ENCODE peak calls at places on chromosomes 13 and 19, in ten cellular contexts. One of them, this sample, is unnamed.

GRCh38 chr19:3826163-3826562 is 40.0 kb upstream of the MATK start:
- DNase-seq in T-helper 9 cell: no peak
- DNase-seq in NCI-H526: no peak
- DNase-seq in NCI-H748 treated with DMSO at 0.1 percent for 48 hours: no peak
- DNase-seq in left kidney: no peak
- DNase-seq in left ventricle myocardium inferior: no peak
- DNase-seq in smooth muscle cell of the brain vasculature: no peak
- DNase-seq in HEK293T: no peak
- DNase-seq in stimulated activated CD8-positive, alpha-beta memory T cell treated with anti-CD3 and anti-CD28 coated beads, Interleukin-7, amount 100 ng/mL, for 1 hour: no peak
- DNase-seq in iPS DF 19.7: no peak
- DNase-seq in this sample: no peak

GRCh38 chr13:107993239-107993948 is 221.9 kb downstream of the LIG4 start:
- DNase-seq in T-helper 9 cell: no peak
- DNase-seq in NCI-H526: no peak
- DNase-seq in NCI-H748 treated with DMSO at 0.1 percent for 48 hours: no peak
- DNase-seq in left kidney: peak; percentile 3
- DNase-seq in left ventricle myocardium inferior: no peak
- DNase-seq in smooth muscle cell of the brain vasculature: no peak
- DNase-seq in HEK293T: no peak
- DNase-seq in stimulated activated CD8-positive, alpha-beta memory T cell treated with anti-CD3 and anti-CD28 coated beads, Interleukin-7, amount 100 ng/mL, for 1 hour: no peak
- DNase-seq in iPS DF 19.7: no peak
- DNase-seq in this sample: no peak

GRCh38 chr13:67619987-67620386 is 389.9 kb upstream of the PCDH9 start:
- DNase-seq in T-helper 9 cell: no peak
- DNase-seq in NCI-H526: no peak
- DNase-seq in NCI-H748 treated with DMSO at 0.1 percent for 48 hours: no peak
- DNase-seq in left kidney: no peak
- DNase-seq in left ventricle myocardium inferior: no peak
- DNase-seq in smooth muscle cell of the brain vasculature: peak; percentile 20
- DNase-seq in HEK293T: no peak
- DNase-seq in stimulated activated CD8-positive, alpha-beta memory T cell treated with anti-CD3 and anti-CD28 coated beads, Interleukin-7, amount 100 ng/mL, for 1 hour: no peak
- DNase-seq in iPS DF 19.7: no peak
- DNase-seq in this sample: no peak

GRCh38 chr19:39082167-39082566 is 2.0 kb upstream of the ACP7 start:
- DNase-seq in T-helper 9 cell: no peak
- DNase-seq in NCI-H526: no peak
- DNase-seq in NCI-H748 treated with DMSO at 0.1 percent for 48 hours: no peak
- DNase-seq in left kidney: no peak
- DNase-seq in left ventricle myocardium inferior: no peak
- DNase-seq in smooth muscle cell of the brain vasculature: no peak
- DNase-seq in HEK293T: no peak
- DNase-seq in stimulated activated CD8-positive, alpha-beta memory T cell treated with anti-CD3 and anti-CD28 coated beads, Interleukin-7, amount 100 ng/mL, for 1 hour: no peak
- DNase-seq in iPS DF 19.7: no peak
- DNase-seq in this sample: no peak

GRCh38 chr19:4375164-4375619 is 25.2 kb downstream of the SH3GL1 start:
- DNase-seq in T-helper 9 cell: no peak
- DNase-seq in NCI-H526: no peak
- DNase-seq in NCI-H748 treated with DMSO at 0.1 percent for 48 hours: no peak
- DNase-seq in left kidney: peak; percentile 78
- DNase-seq in left ventricle myocardium inferior: no peak
- DNase-seq in smooth muscle cell of the brain vasculature: no peak
- DNase-seq in HEK293T: no peak
- DNase-seq in stimulated activated CD8-positive, alpha-beta memory T cell treated with anti-CD3 and anti-CD28 coated beads, Interleukin-7, amount 100 ng/mL, for 1 hour: no peak
- DNase-seq in iPS DF 19.7: no peak
- DNase-seq in this sample: no peak

GRCh38 chr13:21516806-21517205 is 57.7 kb upstream of the ZDHHC20 start:
- DNase-seq in T-helper 9 cell: no peak
- DNase-seq in NCI-H526: no peak
- DNase-seq in NCI-H748 treated with DMSO at 0.1 percent for 48 hours: no peak
- DNase-seq in left kidney: no peak
- DNase-seq in left ventricle myocardium inferior: no peak
- DNase-seq in smooth muscle cell of the brain vasculature: no peak
- DNase-seq in HEK293T: no peak
- DNase-seq in stimulated activated CD8-positive, alpha-beta memory T cell treated with anti-CD3 and anti-CD28 coated beads, Interleukin-7, amount 100 ng/mL, for 1 hour: no peak
- DNase-seq in iPS DF 19.7: no peak
- DNase-seq in this sample: no peak

GRCh38 chr19:28285917-28286316 is 927.0 kb downstream of the UQCRFS1 start:
- DNase-seq in T-helper 9 cell: no peak
- DNase-seq in NCI-H526: no peak
- DNase-seq in NCI-H748 treated with DMSO at 0.1 percent for 48 hours: no peak
- DNase-seq in left kidney: no peak
- DNase-seq in left ventricle myocardium inferior: no peak
- DNase-seq in smooth muscle cell of the brain vasculature: no peak
- DNase-seq in HEK293T: no peak
- DNase-seq in stimulated activated CD8-positive, alpha-beta memory T cell treated with anti-CD3 and anti-CD28 coated beads, Interleukin-7, amount 100 ng/mL, for 1 hour: no peak
- DNase-seq in iPS DF 19.7: no peak
- DNase-seq in this sample: no peak

GRCh38 chr13:105087941-105088340 is 1447.5 kb downstream of the EFNB2 start:
- DNase-seq in T-helper 9 cell: no peak
- DNase-seq in NCI-H526: no peak
- DNase-seq in NCI-H748 treated with DMSO at 0.1 percent for 48 hours: no peak
- DNase-seq in left kidney: peak; percentile 39
- DNase-seq in left ventricle myocardium inferior: no peak
- DNase-seq in smooth muscle cell of the brain vasculature: no peak
- DNase-seq in HEK293T: no peak
- DNase-seq in stimulated activated CD8-positive, alpha-beta memory T cell treated with anti-CD3 and anti-CD28 coated beads, Interleukin-7, amount 100 ng/mL, for 1 hour: no peak
- DNase-seq in iPS DF 19.7: peak; percentile 20
- DNase-seq in this sample: no peak

GRCh38 chr13:33493672-33494365 is 208.3 kb upstream of the STARD13 start:
- DNase-seq in T-helper 9 cell: no peak
- DNase-seq in NCI-H526: no peak
- DNase-seq in NCI-H748 treated with DMSO at 0.1 percent for 48 hours: no peak
- DNase-seq in left kidney: no peak
- DNase-seq in left ventricle myocardium inferior: no peak
- DNase-seq in smooth muscle cell of the brain vasculature: no peak
- DNase-seq in HEK293T: no peak
- DNase-seq in stimulated activated CD8-positive, alpha-beta memory T cell treated with anti-CD3 and anti-CD28 coated beads, Interleukin-7, amount 100 ng/mL, for 1 hour: no peak
- DNase-seq in iPS DF 19.7: no peak
- DNase-seq in this sample: no peak

GRCh38 chr13:94700051-94700535 is 12.3 kb downstream of the SOX21 start:
- DNase-seq in T-helper 9 cell: no peak
- DNase-seq in NCI-H526: no peak
- DNase-seq in NCI-H748 treated with DMSO at 0.1 percent for 48 hours: no peak
- DNase-seq in left kidney: no peak
- DNase-seq in left ventricle myocardium inferior: no peak
- DNase-seq in smooth muscle cell of the brain vasculature: no peak
- DNase-seq in HEK293T: no peak
- DNase-seq in stimulated activated CD8-positive, alpha-beta memory T cell treated with anti-CD3 and anti-CD28 coated beads, Interleukin-7, amount 100 ng/mL, for 1 hour: no peak
- DNase-seq in iPS DF 19.7: no peak
- DNase-seq in this sample: no peak

GRCh38 chr13:33789067-33789606 is 28.8 kb upstream of the RFC3 start:
- DNase-seq in T-helper 9 cell: no peak
- DNase-seq in NCI-H526: no peak
- DNase-seq in NCI-H748 treated with DMSO at 0.1 percent for 48 hours: no peak
- DNase-seq in left kidney: no peak
- DNase-seq in left ventricle myocardium inferior: no peak
- DNase-seq in smooth muscle cell of the brain vasculature: no peak
- DNase-seq in HEK293T: no peak
- DNase-seq in stimulated activated CD8-positive, alpha-beta memory T cell treated with anti-CD3 and anti-CD28 coated beads, Interleukin-7, amount 100 ng/mL, for 1 hour: no peak
- DNase-seq in iPS DF 19.7: no peak
- DNase-seq in this sample: no peak

GRCh38 chr19:29831041-29831548 is 19.3 kb downstream of the CCNE1 start:
- DNase-seq in T-helper 9 cell: peak; percentile 21
- DNase-seq in NCI-H526: no peak
- DNase-seq in NCI-H748 treated with DMSO at 0.1 percent for 48 hours: no peak
- DNase-seq in left kidney: no peak
- DNase-seq in left ventricle myocardium inferior: no peak
- DNase-seq in smooth muscle cell of the brain vasculature: no peak
- DNase-seq in HEK293T: no peak
- DNase-seq in stimulated activated CD8-positive, alpha-beta memory T cell treated with anti-CD3 and anti-CD28 coated beads, Interleukin-7, amount 100 ng/mL, for 1 hour: no peak
- DNase-seq in iPS DF 19.7: no peak
- DNase-seq in this sample: no peak

GRCh38 chr13:42279080-42279479 is 7.1 kb downstream of the AKAP11 start:
- DNase-seq in T-helper 9 cell: no peak
- DNase-seq in NCI-H526: no peak
- DNase-seq in NCI-H748 treated with DMSO at 0.1 percent for 48 hours: no peak
- DNase-seq in left kidney: no peak
- DNase-seq in left ventricle myocardium inferior: no peak
- DNase-seq in smooth muscle cell of the brain vasculature: no peak
- DNase-seq in HEK293T: no peak
- DNase-seq in stimulated activated CD8-positive, alpha-beta memory T cell treated with anti-CD3 and anti-CD28 coated beads, Interleukin-7, amount 100 ng/mL, for 1 hour: no peak
- DNase-seq in iPS DF 19.7: no peak
- DNase-seq in this sample: no peak

GRCh38 chr19:1783874-1784273 is 28.2 kb downstream of the ATP8B3 start:
- DNase-seq in T-helper 9 cell: no peak
- DNase-seq in NCI-H526: no peak
- DNase-seq in NCI-H748 treated with DMSO at 0.1 percent for 48 hours: no peak
- DNase-seq in left kidney: no peak
- DNase-seq in left ventricle myocardium inferior: no peak
- DNase-seq in smooth muscle cell of the brain vasculature: no peak
- DNase-seq in HEK293T: no peak
- DNase-seq in stimulated activated CD8-positive, alpha-beta memory T cell treated with anti-CD3 and anti-CD28 coated beads, Interleukin-7, amount 100 ng/mL, for 1 hour: no peak
- DNase-seq in iPS DF 19.7: no peak
- DNase-seq in this sample: no peak

GRCh38 chr19:5953680-5954213 is 24.2 kb downstream of the RANBP3 start:
- DNase-seq in T-helper 9 cell: no peak
- DNase-seq in NCI-H526: no peak
- DNase-seq in NCI-H748 treated with DMSO at 0.1 percent for 48 hours: no peak
- DNase-seq in left kidney: no peak
- DNase-seq in left ventricle myocardium inferior: no peak
- DNase-seq in smooth muscle cell of the brain vasculature: no peak
- DNase-seq in HEK293T: no peak
- DNase-seq in stimulated activated CD8-positive, alpha-beta memory T cell treated with anti-CD3 and anti-CD28 coated beads, Interleukin-7, amount 100 ng/mL, for 1 hour: no peak
- DNase-seq in iPS DF 19.7: no peak
- DNase-seq in this sample: no peak

GRCh38 chr19:17114414-17114831 is 38.8 kb downstream of the MYO9B start:
- DNase-seq in T-helper 9 cell: no peak
- DNase-seq in NCI-H526: no peak
- DNase-seq in NCI-H748 treated with DMSO at 0.1 percent for 48 hours: no peak
- DNase-seq in left kidney: no peak
- DNase-seq in left ventricle myocardium inferior: no peak
- DNase-seq in smooth muscle cell of the brain vasculature: no peak
- DNase-seq in HEK293T: no peak
- DNase-seq in stimulated activated CD8-positive, alpha-beta memory T cell treated with anti-CD3 and anti-CD28 coated beads, Interleukin-7, amount 100 ng/mL, for 1 hour: no peak
- DNase-seq in iPS DF 19.7: peak; percentile 73
- DNase-seq in this sample: no peak

GRCh38 chr13:45016792-45017425 is 27.6 kb downstream of the GPALPP1 start:
- DNase-seq in T-helper 9 cell: no peak
- DNase-seq in NCI-H526: no peak
- DNase-seq in NCI-H748 treated with DMSO at 0.1 percent for 48 hours: no peak
- DNase-seq in left kidney: no peak
- DNase-seq in left ventricle myocardium inferior: no peak
- DNase-seq in smooth muscle cell of the brain vasculature: no peak
- DNase-seq in HEK293T: no peak
- DNase-seq in stimulated activated CD8-positive, alpha-beta memory T cell treated with anti-CD3 and anti-CD28 coated beads, Interleukin-7, amount 100 ng/mL, for 1 hour: no peak
- DNase-seq in iPS DF 19.7: no peak
- DNase-seq in this sample: no peak

GRCh38 chr13:79405831-79406596 is at the start of gene RBM26:
- DNase-seq in T-helper 9 cell: peak; percentile 92
- DNase-seq in NCI-H526: peak; percentile 99
- DNase-seq in NCI-H748 treated with DMSO at 0.1 percent for 48 hours: peak; percentile 91
- DNase-seq in left kidney: peak; percentile 98
- DNase-seq in left ventricle myocardium inferior: peak; percentile 94
- DNase-seq in smooth muscle cell of the brain vasculature: peak; percentile 89
- DNase-seq in HEK293T: peak; percentile 99
- DNase-seq in stimulated activated CD8-positive, alpha-beta memory T cell treated with anti-CD3 and anti-CD28 coated beads, Interleukin-7, amount 100 ng/mL, for 1 hour: peak; percentile 85
- DNase-seq in iPS DF 19.7: peak; percentile 73
- DNase-seq in this sample: peak; percentile 95

GRCh38 chr19:1259206-1259872 is 9.8 kb upstream of the CIRBP start:
- DNase-seq in T-helper 9 cell: peak; percentile 54
- DNase-seq in NCI-H526: peak; percentile 62
- DNase-seq in NCI-H748 treated with DMSO at 0.1 percent for 48 hours: no peak
- DNase-seq in left kidney: peak; percentile 72
- DNase-seq in left ventricle myocardium inferior: peak; percentile 85
- DNase-seq in smooth muscle cell of the brain vasculature: no peak
- DNase-seq in HEK293T: no peak
- DNase-seq in stimulated activated CD8-positive, alpha-beta memory T cell treated with anti-CD3 and anti-CD28 coated beads, Interleukin-7, amount 100 ng/mL, for 1 hour: no peak
- DNase-seq in iPS DF 19.7: no peak
- DNase-seq in this sample: no peak

GRCh38 chr13:28889317-28889716 is 69.2 kb downstream of the MTUS2 start:
- DNase-seq in T-helper 9 cell: no peak
- DNase-seq in NCI-H526: no peak
- DNase-seq in NCI-H748 treated with DMSO at 0.1 percent for 48 hours: no peak
- DNase-seq in left kidney: no peak
- DNase-seq in left ventricle myocardium inferior: no peak
- DNase-seq in smooth muscle cell of the brain vasculature: no peak
- DNase-seq in HEK293T: no peak
- DNase-seq in stimulated activated CD8-positive, alpha-beta memory T cell treated with anti-CD3 and anti-CD28 coated beads, Interleukin-7, amount 100 ng/mL, for 1 hour: no peak
- DNase-seq in iPS DF 19.7: no peak
- DNase-seq in this sample: no peak

GRCh38 chr19:18437481-18438330 is at the start of gene ISYNA1:
- DNase-seq in T-helper 9 cell: peak; percentile 54
- DNase-seq in NCI-H526: peak; percentile 68
- DNase-seq in NCI-H748 treated with DMSO at 0.1 percent for 48 hours: no peak
- DNase-seq in left kidney: peak; percentile 84
- DNase-seq in left ventricle myocardium inferior: peak; percentile 67
- DNase-seq in smooth muscle cell of the brain vasculature: no peak
- DNase-seq in HEK293T: peak; percentile 69
- DNase-seq in stimulated activated CD8-positive, alpha-beta memory T cell treated with anti-CD3 and anti-CD28 coated beads, Interleukin-7, amount 100 ng/mL, for 1 hour: peak; percentile 30
- DNase-seq in iPS DF 19.7: no peak
- DNase-seq in this sample: peak; percentile 82

GRCh38 chr19:38801359-38802095 is 11.2 kb downstream of the LGALS4 start:
- DNase-seq in T-helper 9 cell: no peak
- DNase-seq in NCI-H526: no peak
- DNase-seq in NCI-H748 treated with DMSO at 0.1 percent for 48 hours: no peak
- DNase-seq in left kidney: no peak
- DNase-seq in left ventricle myocardium inferior: no peak
- DNase-seq in smooth muscle cell of the brain vasculature: no peak
- DNase-seq in HEK293T: no peak
- DNase-seq in stimulated activated CD8-positive, alpha-beta memory T cell treated with anti-CD3 and anti-CD28 coated beads, Interleukin-7, amount 100 ng/mL, for 1 hour: no peak
- DNase-seq in iPS DF 19.7: no peak
- DNase-seq in this sample: no peak

GRCh38 chr13:92805766-92806165 is 420.8 kb upstream of the GPC6 start:
- DNase-seq in T-helper 9 cell: no peak
- DNase-seq in NCI-H526: no peak
- DNase-seq in NCI-H748 treated with DMSO at 0.1 percent for 48 hours: no peak
- DNase-seq in left kidney: no peak
- DNase-seq in left ventricle myocardium inferior: no peak
- DNase-seq in smooth muscle cell of the brain vasculature: no peak
- DNase-seq in HEK293T: no peak
- DNase-seq in stimulated activated CD8-positive, alpha-beta memory T cell treated with anti-CD3 and anti-CD28 coated beads, Interleukin-7, amount 100 ng/mL, for 1 hour: no peak
- DNase-seq in iPS DF 19.7: no peak
- DNase-seq in this sample: no peak

GRCh38 chr13:112103260-112103843 is 36.4 kb downstream of the SOX1 start:
- DNase-seq in T-helper 9 cell: no peak
- DNase-seq in NCI-H526: no peak
- DNase-seq in NCI-H748 treated with DMSO at 0.1 percent for 48 hours: no peak
- DNase-seq in left kidney: no peak
- DNase-seq in left ventricle myocardium inferior: no peak
- DNase-seq in smooth muscle cell of the brain vasculature: no peak
- DNase-seq in HEK293T: no peak
- DNase-seq in stimulated activated CD8-positive, alpha-beta memory T cell treated with anti-CD3 and anti-CD28 coated beads, Interleukin-7, amount 100 ng/mL, for 1 hour: no peak
- DNase-seq in iPS DF 19.7: no peak
- DNase-seq in this sample: no peak

GRCh38 chr19:46423194-46423593 is 5.5 kb downstream of the PNMA8C start:
- DNase-seq in T-helper 9 cell: no peak
- DNase-seq in NCI-H526: no peak
- DNase-seq in NCI-H748 treated with DMSO at 0.1 percent for 48 hours: no peak
- DNase-seq in left kidney: no peak
- DNase-seq in left ventricle myocardium inferior: no peak
- DNase-seq in smooth muscle cell of the brain vasculature: no peak
- DNase-seq in HEK293T: no peak
- DNase-seq in stimulated activated CD8-positive, alpha-beta memory T cell treated with anti-CD3 and anti-CD28 coated beads, Interleukin-7, amount 100 ng/mL, for 1 hour: no peak
- DNase-seq in iPS DF 19.7: no peak
- DNase-seq in this sample: no peak

GRCh38 chr19:5054551-5055456 is 85.9 kb downstream of the KDM4B start:
- DNase-seq in T-helper 9 cell: no peak
- DNase-seq in NCI-H526: no peak
- DNase-seq in NCI-H748 treated with DMSO at 0.1 percent for 48 hours: no peak
- DNase-seq in left kidney: no peak
- DNase-seq in left ventricle myocardium inferior: peak; percentile 40
- DNase-seq in smooth muscle cell of the brain vasculature: no peak
- DNase-seq in HEK293T: no peak
- DNase-seq in stimulated activated CD8-positive, alpha-beta memory T cell treated with anti-CD3 and anti-CD28 coated beads, Interleukin-7, amount 100 ng/mL, for 1 hour: no peak
- DNase-seq in iPS DF 19.7: no peak
- DNase-seq in this sample: no peak

GRCh38 chr13:74576504-74576903 is 442.3 kb upstream of the KLF12 start:
- DNase-seq in T-helper 9 cell: no peak
- DNase-seq in NCI-H526: peak; percentile 77
- DNase-seq in NCI-H748 treated with DMSO at 0.1 percent for 48 hours: no peak
- DNase-seq in left kidney: no peak
- DNase-seq in left ventricle myocardium inferior: no peak
- DNase-seq in smooth muscle cell of the brain vasculature: no peak
- DNase-seq in HEK293T: no peak
- DNase-seq in stimulated activated CD8-positive, alpha-beta memory T cell treated with anti-CD3 and anti-CD28 coated beads, Interleukin-7, amount 100 ng/mL, for 1 hour: no peak
- DNase-seq in iPS DF 19.7: no peak
- DNase-seq in this sample: no peak

GRCh38 chr19:8908066-8908465 is 75.9 kb downstream of the MBD3L1 start:
- DNase-seq in T-helper 9 cell: no peak
- DNase-seq in NCI-H526: no peak
- DNase-seq in NCI-H748 treated with DMSO at 0.1 percent for 48 hours: no peak
- DNase-seq in left kidney: no peak
- DNase-seq in left ventricle myocardium inferior: no peak
- DNase-seq in smooth muscle cell of the brain vasculature: no peak
- DNase-seq in HEK293T: no peak
- DNase-seq in stimulated activated CD8-positive, alpha-beta memory T cell treated with anti-CD3 and anti-CD28 coated beads, Interleukin-7, amount 100 ng/mL, for 1 hour: no peak
- DNase-seq in iPS DF 19.7: no peak
- DNase-seq in this sample: no peak